ENCODE peak calls at places on chromosomes 7 and 10, in ten cellular contexts. H, P, R, X, W, T, I, N, Z and F are unnamed samples. For H3K9me3, the result is how much of the 10 kb centered on the place peaks cover.

GRCh38 chr7:157547611-157548010 is 210.8 kb downstream of the DNAJB6 start:
- DNase-seq in W (no peak), N (no peak), H (no peak), I (no peak), Z (no peak), X (no peak), P (peak), R (no peak), T (no peak), F (peak)

GRCh38 chr7:47080816-47081215 is 501.1 kb downstream of the TNS3 start:
- DNase-seq in N (no peak), H (no peak), I (no peak), W (no peak), P (no peak), R (no peak), X (no peak), T (no peak), Z (no peak), F (no peak)

GRCh38 chr10:100799881-100800280 is 54.5 kb downstream of the PAX2 start:
- DNase-seq in W (no peak), X (no peak), R (no peak), I (no peak), H (no peak), N (no peak), Z (no peak), P (no peak), T (no peak), F (no peak)

GRCh38 chr10:44824607-44825006 is 86.5 kb upstream of the TMEM72 start:
- DNase-seq in X (no peak), W (no peak), P (no peak), I (no peak), T (no peak), Z (no peak), N (no peak), R (no peak), H (no peak), F (no peak)

GRCh38 chr10:88913803-88914202 is 33.8 kb downstream of the STAMBPL1 start:
- DNase-seq in I (no peak), N (no peak), T (no peak), Z (no peak), W (no peak), P (no peak), X (no peak), R (no peak), H (no peak), F (no peak)

GRCh38 chr7:143229054-143229790 is 7.4 kb downstream of the TAS2R40 start:
- DNase-seq in Z (no peak), P (no peak), W (peak), R (no peak), T (no peak), I (no peak), H (no peak), X (no peak), N (no peak), F (no peak)

GRCh38 chr7:17680943-17681351 is 259.3 kb downstream of the SNX13 start:
- DNase-seq in H (no peak), I (no peak), X (no peak), P (no peak), R (no peak), Z (no peak), W (no peak), T (no peak), N (no peak), F (no peak)

GRCh38 chr10:115968236-115968635 is 304.8 kb downstream of the GFRA1 start:
- DNase-seq in T (no peak), P (no peak), W (no peak), X (no peak), I (no peak), N (no peak), R (no peak), Z (no peak), H (no peak), F (no peak)

GRCh38 chr10:74164641-74165529 is 13.9 kb downstream of the ADK start:
- DNase-seq in X (no peak), H (no peak), T (no peak), I (no peak), P (no peak), Z (no peak), R (no peak), W (no peak), N (no peak), F (no peak)

GRCh38 chr10:103799341-103799740 is 56.0 kb downstream of the SH3PXD2A start:
- DNase-seq in Z (no peak), N (no peak), I (no peak), T (no peak), P (no peak), H (no peak), W (no peak), X (no peak), R (no peak), F (no peak)

GRCh38 chr10:126639084-126639483 is 31.4 kb downstream of the C10orf90 start:
- DNase-seq in W (no peak), I (no peak), N (no peak), P (no peak), Z (no peak), X (no peak), T (no peak), R (no peak), H (no peak), F (no peak)

GRCh38 chr10:93993782-93994668 is at the start of gene PLCE1:
- DNase-seq in N (no peak), Z (peak), P (no peak), H (peak), T (peak), X (no peak), W (peak), R (peak), I (peak), F (peak)

GRCh38 chr7:80770675-80771081 is 132.2 kb downstream of the CD36 start:
- DNase-seq in I (no peak), Z (no peak), R (no peak), N (no peak), T (no peak), H (no peak), X (peak), P (no peak), W (no peak), F (no peak)

GRCh38 chr10:101602767-101603398 is 14.8 kb downstream of the DPCD start:
- DNase-seq in T (peak), X (peak), N (peak), P (no peak), W (peak), Z (peak), I (peak), R (peak), H (peak), F (peak)

GRCh38 chr7:30594055-30594539 is 581 bp upstream of the GARS1 start:
- DNase-seq in H (no peak), R (peak), X (peak), P (no peak), W (peak), N (no peak), Z (peak), I (peak), T (peak), F (peak)

GRCh38 chr10:130022071-130022470 is 58.0 kb upstream of the EBF3 start:
- DNase-seq in Z (no peak), H (no peak), N (no peak), T (no peak), W (no peak), X (no peak), P (no peak), I (no peak), R (no peak), F (no peak)

GRCh38 chr7:70694909-70695803 is 436.8 kb upstream of the GALNT17 start:
- DNase-seq in H (no peak), R (peak), N (no peak), P (no peak), X (no peak), T (peak), W (peak), Z (no peak), I (no peak), F (no peak)

GRCh38 chr7:151109094-151110048 is 23.1 kb downstream of the AGAP3 start:
- DNase-seq in I (no peak), Z (no peak), X (no peak), H (no peak), W (no peak), T (no peak), N (no peak), P (no peak), R (no peak), F (no peak)

GRCh38 chr10:90226526-90226925 is 525.1 kb downstream of the KIF20B start:
- DNase-seq in Z (no peak), X (no peak), H (no peak), I (no peak), N (no peak), P (no peak), W (no peak), R (no peak), T (no peak), F (no peak)

GRCh38 chr7:105600720-105601550 is 19.6 kb upstream of the EFCAB10 start:
- DNase-seq in Z (no peak), R (no peak), T (no peak), X (no peak), I (no peak), H (no peak), P (no peak), W (no peak), N (peak), F (no peak)

GRCh38 chr7:156544919-156545715 is 95.5 kb upstream of the RNF32 start:
- DNase-seq in H (no peak), P (no peak), W (no peak), T (peak), N (no peak), R (no peak), X (no peak), Z (no peak), I (no peak), F (no peak)

DNA sequence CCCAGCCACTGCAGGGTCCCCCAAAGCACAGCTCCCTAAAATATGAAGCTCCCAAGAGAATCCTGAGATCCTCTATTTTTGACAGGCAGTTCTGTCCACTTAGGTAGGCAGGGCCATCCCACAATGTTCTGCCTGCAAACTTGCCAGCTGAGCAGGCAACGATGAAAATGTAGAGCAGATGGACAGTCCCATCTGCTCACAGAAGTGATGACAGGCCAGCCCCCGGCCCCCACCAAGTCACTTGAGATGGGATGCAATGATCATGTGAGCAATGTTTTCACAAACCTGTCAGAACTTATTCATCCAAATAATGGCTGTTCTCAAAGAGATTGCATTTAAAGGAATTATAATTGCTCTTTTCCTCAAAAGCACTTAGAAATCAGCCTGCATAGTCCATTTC is 301.4 kb downstream of the FGFR2 start:
- DNase-seq in I (no peak), T (no peak), W (no peak), P (no peak), X (no peak), R (no peak), N (no peak), Z (no peak), H (no peak), F (no peak)
- TF ChIP-seq POLR2A in I (no peak), T (no peak), W (no peak), P (no peak), X (no peak), R (no peak), N (no peak), Z (no peak), H (no peak), F (no peak)

DNA sequence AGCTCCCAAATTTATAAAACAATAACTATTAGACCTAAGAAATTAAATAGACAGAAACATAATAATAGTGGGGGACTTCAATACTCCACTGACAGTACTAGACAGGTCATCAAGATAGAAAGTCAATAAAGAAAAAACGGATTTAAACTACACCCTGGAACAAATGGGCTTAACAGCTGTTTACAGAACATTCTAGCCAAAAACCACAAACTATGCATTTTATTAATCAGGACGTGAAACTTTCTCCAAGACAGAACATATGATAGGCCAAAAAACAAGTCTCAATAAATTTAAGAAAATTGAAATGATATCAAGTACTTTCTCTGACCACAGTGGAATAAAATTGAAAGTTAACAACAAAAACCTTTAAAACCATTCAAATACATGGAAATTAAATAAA is 46.4 kb downstream of the ZNF680 start:
- DNase-seq in P (no peak), T (no peak), R (no peak), N (no peak), Z (no peak), H (no peak), W (no peak), I (no peak), X (no peak), F (no peak)
- H3K9me3 ChIP-seq in P (under half), T (half or more), R (under half), N (under half), Z (under half), H (half or more), W (half or more), I (half or more), X (under half), F (half or more)

GRCh38 chr10:15097011-15097812 is at the start of gene RPP38:
- DNase-seq in X (peak), N (peak), W (peak), R (peak), P (peak), T (peak), H (peak), I (peak), Z (peak), F (peak)
- TF ChIP-seq POLR2A in X (peak), N (peak), W (peak), R (no peak), P (no peak), T (peak), H (no peak), I (peak), Z (peak), F (no peak)

GRCh38 chr10:107085661-107086525 is 78.6 kb downstream of the SORCS1 start:
- DNase-seq in H (no peak), Z (no peak), P (no peak), W (no peak), X (no peak), T (no peak), I (no peak), N (no peak), R (no peak), F (no peak)
- H3K9me3 ChIP-seq in H (under half), Z (under half), P (under half), W (under half), X (under half), T (under half), I (under half), N (under half), R (under half), F (under half)